ENCODE peak calls at places on chromosomes 5 and 9, in five cellular contexts. L is HepG2, R is IMR-90, T is H1, P is K562. B is an unnamed sample.

GRCh38 chr5:150637245-150638052 is 3.0 kb upstream of the SYNPO start:
- DNase-seq in L (peak), R (peak), T (no peak), P (no peak), B (peak)

GRCh38 chr5:106451998-106452397 is 1218.7 kb downstream of the EFNA5 start:
- DNase-seq in L (no peak), R (no peak), T (no peak), P (no peak), B (no peak)

GRCh38 chr5:42483472-42484154 is 60.4 kb downstream of the GHR start:
- DNase-seq in L (no peak), R (no peak), T (no peak), P (no peak), B (no peak)

GRCh38 chr5:126723643-126724042 is 53.3 kb upstream of the LMNB1 start:
- DNase-seq in L (no peak), R (no peak), T (no peak), P (no peak), B (no peak)

GRCh38 chr9:98908897-98909634 is 34.6 kb upstream of the COL15A1 start:
- DNase-seq in L (no peak), R (peak), T (peak), P (no peak), B (no peak)

GRCh38 chr9:119588874-119589560 is 219.8 kb upstream of the BRINP1 start:
- DNase-seq in L (no peak), R (no peak), T (no peak), P (no peak), B (no peak)

GRCh38 chr9:134045841-134046544 is 20.7 kb downstream of the BRD3OS start:
- DNase-seq in L (no peak), R (no peak), T (no peak), P (no peak), B (no peak)

GRCh38 chr5:8827701-8828100 is 718.2 kb downstream of the SEMA5A start:
- DNase-seq in L (no peak), R (peak), T (no peak), P (no peak), B (no peak)

GRCh38 chr5:68264024-68264956 is 48.7 kb downstream of the PIK3R1 start:
- DNase-seq in L (peak), R (peak), T (no peak), P (no peak), B (no peak)

GRCh38 chr5:128228506-128228905 is 144.9 kb downstream of the SLC12A2 start:
- DNase-seq in L (no peak), R (peak), T (no peak), P (no peak), B (no peak)

GRCh38 chr9:128160603-128160987 is 530 bp downstream of the BBLN start:
- DNase-seq in L (no peak), R (peak), T (no peak), P (peak), B (no peak)

GRCh38 chr9:129648092-129648763 is 6.3 kb upstream of the ASB6 start:
- DNase-seq in L (no peak), R (no peak), T (no peak), P (no peak), B (no peak)

GRCh38 chr9:37172511-37172910 is 52.1 kb downstream of the ZCCHC7 start:
- DNase-seq in L (no peak), R (no peak), T (no peak), P (no peak), B (no peak)

GRCh38 chr9:124279531-124280175 is 21.9 kb downstream of the NEK6 start:
- DNase-seq in L (no peak), R (no peak), T (no peak), P (no peak), B (no peak)

GRCh38 chr9:125863920-125864319 is 116.7 kb downstream of the PBX3 start:
- DNase-seq in L (no peak), R (no peak), T (no peak), P (no peak), B (no peak)

GRCh38 chr9:132383462-132383883 is 23.2 kb downstream of the TTF1 start:
- DNase-seq in L (no peak), R (no peak), T (no peak), P (no peak), B (no peak)

GRCh38 chr9:121222524-121223171 is 21.0 kb upstream of the RAB14 start:
- DNase-seq in L (peak), R (peak), T (no peak), P (peak), B (no peak)

GRCh38 chr5:108521841-108522506 is 140.1 kb upstream of the FBXL17 start:
- DNase-seq in L (peak), R (peak), T (no peak), P (peak), B (peak)

GRCh38 chr5:79031481-79031867 is 38.0 kb downstream of the DMGDH start:
- DNase-seq in L (peak), R (no peak), T (no peak), P (no peak), B (no peak)

GRCh38 chr5:180114304-180115003 is 42.9 kb upstream of the RNF130 start:
- DNase-seq in L (no peak), R (no peak), T (no peak), P (no peak), B (no peak)

GRCh38 chr5:58114324-58114723 is 345.6 kb downstream of the PLK2 start:
- DNase-seq in L (no peak), R (peak), T (no peak), P (no peak), B (no peak)

GRCh38 chr5:7321724-7322123 is 74.2 kb upstream of the ADCY2 start:
- DNase-seq in L (no peak), R (no peak), T (no peak), P (no peak), B (no peak)

GRCh38 chr9:98007251-98007928 is 24.2 kb downstream of the ANP32B start:
- DNase-seq in L (peak), R (no peak), T (no peak), P (no peak), B (no peak)

GRCh38 chr9:95620722-95621121 is 104.0 kb upstream of the PTCH1 start:
- DNase-seq in L (no peak), R (no peak), T (no peak), P (no peak), B (no peak)

GRCh38 chr5:139821806-139822552 is 26.4 kb downstream of the PSD2 start:
- DNase-seq in L (no peak), R (no peak), T (no peak), P (no peak), B (no peak)

GRCh38 chr5:130198927-130199326 is 294.7 kb downstream of the CHSY3 start:
- DNase-seq in L (peak), R (no peak), T (no peak), P (no peak), B (peak)

GRCh38 chr5:16713386-16713928 is 96.7 kb upstream of the RETREG1 start:
- DNase-seq in L (no peak), R (peak), T (peak), P (no peak), B (no peak)

GRCh38 chr5:33362915-33363314 is 77.8 kb upstream of the TARS1 start:
- DNase-seq in L (no peak), R (peak), T (no peak), P (no peak), B (no peak)

GRCh38 chr5:158807-159447 is 32.4 kb upstream of the LRRC14B start:
- DNase-seq in L (no peak), R (no peak), T (no peak), P (no peak), B (no peak)
- TF ChIP-seq MAFK in L (no peak), R (no peak), T (no peak), P (no peak), B (no peak)

GRCh38 chr5:144177548-144177947 is 6.9 kb downstream of the KCTD16 start:
- DNase-seq in L (no peak), R (peak), T (no peak), P (no peak), B (no peak)
- TF ChIP-seq MAFK in L (no peak), R (no peak), T (no peak), P (no peak), B (no peak)

DNA sequence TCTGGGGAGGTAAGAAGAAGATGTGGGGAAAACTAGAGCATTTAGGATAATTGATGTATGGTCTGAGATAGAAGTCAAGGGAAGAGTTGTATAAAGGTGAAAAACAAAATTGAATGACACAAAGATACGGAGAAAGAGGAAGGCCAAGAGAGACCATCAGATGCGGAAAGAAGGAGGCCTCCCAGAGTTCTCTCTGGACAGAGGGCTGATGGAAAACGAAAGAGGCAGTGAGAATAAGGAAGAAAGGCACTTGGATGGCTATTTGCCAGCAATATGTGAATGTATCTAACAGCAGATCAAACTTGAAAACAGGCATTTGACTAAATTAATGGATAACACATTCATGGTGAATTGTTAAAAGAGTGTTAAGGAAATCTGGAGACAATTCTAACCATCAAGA is 2.4 kb upstream of the DOCK8 start:
- DNase-seq in L (no peak), R (no peak), T (no peak), P (no peak), B (no peak)
- TF ChIP-seq MAFK in L (no peak), R (no peak), T (no peak), P (no peak), B (no peak)

DNA sequence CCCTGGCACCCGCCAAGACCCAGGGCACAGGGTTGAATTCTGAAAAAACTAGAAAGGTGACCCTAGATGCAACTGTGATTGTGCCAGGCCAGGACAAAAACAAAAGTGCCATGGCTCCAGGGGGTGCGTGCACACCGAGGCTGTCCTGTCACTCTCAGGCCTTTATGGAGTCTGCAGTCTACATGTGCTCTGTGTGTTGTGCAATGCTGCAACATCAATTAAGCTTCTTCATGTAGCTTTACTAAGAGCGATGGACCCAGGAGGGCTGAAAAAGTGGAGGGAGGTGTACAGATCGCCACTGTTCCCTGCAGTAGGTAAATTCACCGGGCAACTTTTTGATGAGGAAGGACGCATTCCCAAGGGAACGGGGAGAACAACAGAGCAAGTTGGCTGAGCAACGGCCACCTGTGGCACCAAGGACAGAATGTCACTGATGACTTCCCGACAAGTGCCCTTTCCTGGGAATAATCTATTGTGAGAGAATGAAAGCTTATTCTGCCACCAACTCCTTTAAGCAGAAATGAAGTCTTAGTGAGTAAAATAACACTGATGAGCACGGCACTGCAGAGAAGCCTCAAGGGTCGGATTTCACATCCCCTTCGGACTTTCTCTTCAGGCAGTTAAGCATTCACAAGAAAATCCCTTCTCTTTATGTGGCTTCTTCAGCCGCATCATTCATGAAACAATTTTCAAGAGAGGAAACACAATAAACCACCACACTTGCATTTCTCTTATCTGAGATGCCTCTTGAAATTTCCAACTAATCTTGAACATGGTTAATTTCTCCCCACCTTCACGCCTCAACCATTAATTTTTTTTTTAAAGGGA is 149.6 kb downstream of the DROSHA start:
- DNase-seq in L (no peak), R (peak), T (no peak), P (no peak), B (no peak)
- TF ChIP-seq MAFK in L (no peak), R (no peak), T (no peak), P (no peak), B (no peak)

GRCh38 chr5:21236896-21237830 is 1249.2 kb upstream of the CDH18 start:
- DNase-seq in L (no peak), R (no peak), T (no peak), P (no peak), B (no peak)
- TF ChIP-seq MAFK in L (no peak), R (no peak), T (no peak), P (no peak), B (no peak)

DNA sequence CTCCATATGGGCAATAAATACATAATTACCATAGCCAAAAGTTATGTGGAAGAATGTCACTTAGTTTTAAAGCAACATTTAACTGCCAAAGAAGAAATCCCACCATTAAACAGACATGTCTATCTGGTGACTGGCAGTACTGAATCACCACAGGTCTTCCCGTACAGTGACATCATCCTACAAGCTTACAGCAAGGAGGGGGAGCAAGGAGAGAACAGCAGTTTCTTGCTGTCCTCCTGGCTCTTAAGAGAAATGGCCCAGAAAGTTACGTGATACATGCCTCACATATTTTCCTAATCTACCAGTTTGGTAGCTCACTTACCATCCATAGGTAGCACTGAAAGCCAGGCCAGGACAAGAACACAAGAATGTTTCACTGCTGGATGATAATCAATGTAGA is 671.0 kb downstream of the DMRTA1 start:
- DNase-seq in L (no peak), R (peak), T (no peak), P (no peak), B (no peak)
- TF ChIP-seq MAFK in L (no peak), R (no peak), T (no peak), P (no peak), B (no peak)

DNA sequence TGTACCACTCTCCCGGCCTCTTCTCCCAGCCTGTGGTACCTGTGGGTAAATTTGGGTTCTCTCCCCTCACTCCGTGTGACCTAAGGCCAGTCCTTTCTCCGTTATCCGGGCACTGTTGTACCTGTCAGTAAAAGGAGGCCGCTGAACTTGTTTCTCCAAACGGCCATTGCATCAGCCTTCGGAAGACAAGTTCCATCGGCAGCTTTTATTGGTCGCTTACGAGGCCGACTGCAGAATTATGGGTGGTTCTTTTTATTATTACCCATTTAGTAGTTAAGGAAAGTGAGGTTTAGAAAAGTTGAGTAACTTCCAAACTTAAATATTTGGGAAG is 558 bp downstream of the GRPEL2 start:
- DNase-seq in L (no peak), R (peak), T (no peak), P (peak), B (no peak)
- TF ChIP-seq MAFK in L (no peak), R (no peak), T (no peak), P (no peak), B (no peak)

B was measured in A549.